ENCODE peak calls at places on chromosomes 7 and 10, in eight cellular contexts. W is hepatocyte, Y is transverse colon, C is body of pancreas, O is Peyer's patch, P is breast epithelium, M is left ventricle myocardium inferior, T is kidney. R is an unnamed sample.

GRCh38 chr7:131096267-131096927 is 231.3 kb upstream of the MKLN1 start:
- DNase-seq in O (no peak), C (no peak), P (no peak), T (no peak), W (no peak), Y (no peak), M (no peak), R (no peak)

GRCh38 chr7:98613601-98614425 is 3.3 kb upstream of the NPTX2 start:
- DNase-seq in C (no peak), O (no peak), T (no peak), P (no peak), W (peak), Y (no peak), M (no peak), R (no peak)

GRCh38 chr10:118730699-118731456 is 23.9 kb downstream of the CACUL1 start:
- DNase-seq in M (no peak), T (no peak), W (peak), C (no peak), O (no peak), P (no peak), Y (peak), R (no peak)

GRCh38 chr10:10032991-10033390 is 984.7 kb upstream of the CELF2 start:
- DNase-seq in C (no peak), Y (no peak), T (no peak), W (no peak), P (no peak), M (no peak), O (no peak), R (no peak)

GRCh38 chr10:24737001-24737400 is 13.3 kb upstream of the ARHGAP21 start:
- DNase-seq in P (no peak), O (no peak), W (no peak), C (no peak), Y (no peak), M (no peak), T (no peak), R (no peak)

GRCh38 chr7:84746347-84746746 is 440.5 kb downstream of the SEMA3D start:
- DNase-seq in C (no peak), Y (no peak), W (peak), O (no peak), T (no peak), M (no peak), P (no peak), R (no peak)

GRCh38 chr10:71708301-71708703 is 11.3 kb downstream of the C10orf105 start:
- DNase-seq in M (peak), O (peak), W (peak), T (no peak), C (peak), P (no peak), Y (peak), R (peak)

GRCh38 chr7:14275346-14275745 is 285.9 kb upstream of the ETV1 start:
- DNase-seq in Y (no peak), T (no peak), W (no peak), P (no peak), C (no peak), M (no peak), O (no peak), R (no peak)

GRCh38 chr10:6083523-6084475 is 5.0 kb upstream of the RBM17 start:
- DNase-seq in W (no peak), Y (no peak), P (no peak), O (no peak), M (no peak), T (no peak), C (no peak), R (no peak)

GRCh38 chr7:84482476-84482875 is 287.9 kb upstream of the SEMA3A start:
- DNase-seq in Y (no peak), O (no peak), P (no peak), W (no peak), C (no peak), T (no peak), M (no peak), R (no peak)

GRCh38 chr10:110207805-110208613 is 604 bp downstream of the MXI1 start:
- DNase-seq in O (peak), M (no peak), C (no peak), T (no peak), P (no peak), W (peak), Y (peak), R (no peak)

GRCh38 chr7:149153346-149153745 is 6.1 kb downstream of the ZNF398 start:
- DNase-seq in P (no peak), O (no peak), W (no peak), C (no peak), T (no peak), M (no peak), Y (no peak), R (no peak)

GRCh38 chr10:18397886-18398285 is 253.5 kb downstream of the NSUN6 start:
- DNase-seq in P (no peak), W (no peak), M (no peak), C (no peak), T (no peak), Y (no peak), O (no peak), R (no peak)

GRCh38 chr10:18400911-18401260 is 250.5 kb downstream of the NSUN6 start:
- DNase-seq in T (no peak), O (peak), M (no peak), C (peak), Y (peak), W (peak), P (no peak), R (peak)

GRCh38 chr10:18401416-18402195 is 249.8 kb downstream of the NSUN6 start:
- DNase-seq in P (no peak), O (no peak), C (no peak), M (no peak), T (no peak), W (no peak), Y (no peak), R (no peak)

GRCh38 chr10:18399158-18399557 is 252.2 kb downstream of the NSUN6 start:
- DNase-seq in Y (no peak), O (no peak), C (no peak), M (no peak), T (no peak), P (no peak), W (no peak), R (no peak)

DNA sequence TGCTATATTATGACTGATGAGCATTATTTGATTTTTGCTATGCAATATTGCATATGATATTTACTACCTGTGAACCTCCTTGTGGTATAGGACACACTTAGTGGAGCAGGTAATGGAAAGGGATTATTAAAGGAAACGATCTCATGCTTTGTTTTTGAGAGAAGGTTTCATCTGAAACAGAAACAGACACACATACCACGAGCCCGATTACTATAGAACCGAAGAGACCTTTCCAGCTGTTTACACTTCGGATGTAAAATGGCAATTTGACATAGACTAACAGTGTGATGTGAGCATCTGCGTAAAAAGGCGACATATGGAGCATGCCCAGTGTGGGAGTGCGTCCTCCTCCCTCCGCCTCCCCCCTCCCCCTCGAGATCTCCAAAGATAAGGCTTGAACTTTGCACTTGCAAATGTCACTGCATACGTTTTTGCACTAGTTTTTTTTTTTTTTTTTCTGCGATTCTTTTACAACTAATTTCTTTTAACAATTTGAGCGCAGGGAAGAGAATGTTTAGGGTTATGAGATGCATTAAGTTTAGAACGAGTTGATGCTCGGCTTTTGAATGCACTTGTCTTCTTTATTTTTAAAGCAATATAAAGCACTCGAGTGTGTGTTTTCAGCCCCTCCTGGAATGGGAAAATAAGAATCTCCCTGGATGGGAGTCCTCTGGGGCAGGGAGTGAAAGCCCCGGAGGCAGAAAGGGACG is 251.0 kb downstream of the NSUN6 start:
- DNase-seq in W (peak), Y (peak), P (no peak), T (no peak), O (peak), M (no peak), C (peak), R (peak)
- H3K4me3 ChIP-seq in W (peak), Y (no peak), P (peak), T (peak), O (peak), M (peak), C (no peak), R (peak)

GRCh38 chr7:22731781-22732180 is 4.8 kb downstream of the IL6 start:
- DNase-seq in Y (no peak), P (no peak), W (no peak), T (no peak), O (no peak), M (no peak), C (no peak), R (no peak)
- H3K27ac ChIP-seq in Y (no peak), P (no peak), W (no peak), T (no peak), O (no peak), M (no peak), C (no peak), R (no peak)

GRCh38 chr10:112956631-112957350 is 6.7 kb downstream of the TCF7L2 start:
- DNase-seq in O (no peak), C (no peak), M (no peak), Y (peak), W (peak), P (no peak), T (no peak), R (no peak)

GRCh38 chr10:112958275-112958995 is 8.4 kb downstream of the TCF7L2 start:
- DNase-seq in W (peak), M (no peak), O (no peak), C (no peak), Y (no peak), T (no peak), P (no peak), R (no peak)

GRCh38 chr10:112955736-112956421 is 5.8 kb downstream of the TCF7L2 start:
- DNase-seq in M (no peak), W (peak), O (no peak), C (no peak), Y (peak), T (no peak), P (no peak), R (no peak)

GRCh38 chr10:112959207-112959838 is 9.3 kb downstream of the TCF7L2 start:
- DNase-seq in P (no peak), W (peak), T (no peak), M (no peak), C (no peak), O (no peak), Y (no peak), R (no peak)

DNA sequence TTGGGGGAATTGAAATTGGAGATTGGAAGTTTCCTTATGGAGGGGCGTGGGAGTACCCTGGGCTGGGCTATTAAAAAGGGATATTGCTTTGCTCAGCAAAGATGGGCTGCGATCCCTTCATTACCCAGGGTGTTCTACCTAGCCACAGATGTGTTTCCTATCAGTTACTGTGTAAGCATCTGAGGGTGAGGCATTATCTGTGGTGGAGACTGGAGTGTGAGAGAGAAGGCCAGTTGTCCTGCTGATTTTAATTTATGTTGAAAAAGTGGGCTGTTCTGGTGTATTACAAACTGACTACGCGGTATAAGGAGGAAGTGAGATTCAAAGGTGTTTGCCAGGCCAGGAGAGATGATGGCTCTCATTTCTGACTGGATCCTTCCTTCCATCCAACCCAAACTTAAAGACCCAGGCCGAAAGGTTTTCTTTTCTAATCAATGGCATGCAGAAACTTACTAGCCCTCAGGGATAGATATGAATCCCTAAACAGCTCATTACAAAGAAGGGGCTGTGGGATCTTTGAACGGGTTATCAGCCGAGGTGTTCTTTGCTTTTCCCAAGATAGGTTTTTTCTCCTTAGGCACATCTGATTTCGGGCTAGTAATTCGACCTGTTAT is 7.6 kb downstream of the TCF7L2 start:
- DNase-seq in P (no peak), Y (no peak), T (no peak), C (no peak), O (no peak), W (no peak), M (no peak), R (no peak)
- TF ChIP-seq CTCF in P (no peak), Y (no peak), T (no peak), C (no peak), O (no peak), W (no peak), M (no peak), R (no peak)

GRCh38 chr7:6590645-6591110 is 857 bp downstream of the INTS15 start:
- DNase-seq in P (no peak), M (no peak), C (no peak), O (no peak), W (no peak), Y (no peak), T (no peak), R (no peak)
- H3K4me3 ChIP-seq in P (peak), M (peak), C (peak), O (peak), W (peak), Y (peak), T (peak), R (peak)